ENCODE peak calls at places on chromosomes 11 and 22, in six cellular contexts. N, M, Y, S, G and L are unnamed samples. For H3K4me1 and H3K9me3, the result is how much of the 10 kb centered on the place peaks cover.

GRCh38 chr11:73139476-73140198 is 2.5 kb downstream of the FCHSD2 start:
- DNase-seq in S (no peak), Y (no peak), M (no peak), G (no peak), N (peak), L (no peak)

GRCh38 chr11:64850979-64851567 is 6.6 kb upstream of the CDC42BPG start:
- DNase-seq in N (no peak), G (no peak), M (no peak), S (peak), Y (peak), L (peak)

GRCh38 chr22:19385221-19385906 is 46.2 kb downstream of the HIRA start:
- DNase-seq in S (no peak), G (no peak), N (no peak), Y (no peak), M (no peak), L (no peak)

GRCh38 chr11:103488021-103488420 is 378.8 kb downstream of the DYNC2H1 start:
- DNase-seq in S (no peak), M (no peak), Y (no peak), N (no peak), G (no peak), L (no peak)

GRCh38 chr11:96187779-96188624 is 155.0 kb downstream of the MAML2 start:
- DNase-seq in M (peak), G (no peak), S (no peak), N (peak), Y (no peak), L (no peak)

GRCh38 chr11:124884340-124884739 is 13.3 kb downstream of the ROBO4 start:
- DNase-seq in Y (no peak), G (no peak), S (no peak), M (no peak), N (no peak), L (no peak)

GRCh38 chr11:128530119-128531091 is 57.0 kb downstream of the ETS1 start:
- DNase-seq in Y (no peak), M (no peak), G (no peak), S (no peak), N (peak), L (no peak)

GRCh38 chr11:123193742-123194141 is 1.3 kb downstream of the CLMP start:
- DNase-seq in N (no peak), S (no peak), G (no peak), Y (no peak), M (no peak), L (no peak)

GRCh38 chr11:980438-981365 is 55.0 kb downstream of the AP2A2 start:
- DNase-seq in S (no peak), Y (no peak), N (no peak), G (no peak), M (no peak), L (no peak)

GRCh38 chr11:70182266-70182665 is 20.8 kb upstream of the FADD start:
- DNase-seq in G (no peak), Y (no peak), S (no peak), M (no peak), N (no peak), L (no peak)
- H3K4me1 ChIP-seq in G (under half), Y (under half), S (under half), M (under half), N (under half), L (under half)

DNA sequence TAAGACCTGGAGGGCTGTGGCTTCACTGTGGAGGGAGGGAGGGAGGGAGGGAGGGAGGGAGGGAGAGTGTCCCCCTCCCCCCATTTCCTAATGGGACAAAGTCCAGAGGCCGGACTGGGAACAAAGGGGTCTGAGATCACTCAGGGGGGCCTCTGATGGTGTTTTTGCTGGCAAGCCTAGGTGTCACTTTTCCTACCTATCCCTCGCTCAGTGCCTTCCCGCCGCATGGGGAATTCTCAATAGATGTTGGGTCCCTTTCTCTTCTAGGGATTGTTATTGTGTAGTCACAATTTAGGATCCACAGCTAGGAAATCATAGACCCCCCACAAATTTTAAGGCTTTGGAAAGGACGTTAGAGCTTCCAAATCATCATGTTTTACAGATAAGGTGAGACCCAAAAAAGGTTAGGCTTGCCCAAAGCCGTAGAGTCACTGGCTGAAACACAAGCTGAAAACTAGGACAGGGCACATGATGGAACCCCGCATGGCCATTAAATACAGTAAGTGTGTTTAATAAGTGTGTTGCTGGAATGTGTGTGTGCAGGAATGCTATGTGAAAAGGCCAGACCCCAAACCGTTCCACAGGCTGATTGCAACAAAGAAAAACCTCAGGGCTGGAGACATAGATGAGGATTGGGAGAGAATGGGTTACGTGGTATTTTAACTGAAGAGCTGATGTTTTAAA is 4.8 kb upstream of the FTH1 start:
- DNase-seq in G (peak), M (no peak), N (peak), S (no peak), Y (no peak), L (no peak)
- H3K4me3 ChIP-seq in G (no peak), M (no peak), N (no peak), S (no peak), Y (no peak), L (no peak)

DNA sequence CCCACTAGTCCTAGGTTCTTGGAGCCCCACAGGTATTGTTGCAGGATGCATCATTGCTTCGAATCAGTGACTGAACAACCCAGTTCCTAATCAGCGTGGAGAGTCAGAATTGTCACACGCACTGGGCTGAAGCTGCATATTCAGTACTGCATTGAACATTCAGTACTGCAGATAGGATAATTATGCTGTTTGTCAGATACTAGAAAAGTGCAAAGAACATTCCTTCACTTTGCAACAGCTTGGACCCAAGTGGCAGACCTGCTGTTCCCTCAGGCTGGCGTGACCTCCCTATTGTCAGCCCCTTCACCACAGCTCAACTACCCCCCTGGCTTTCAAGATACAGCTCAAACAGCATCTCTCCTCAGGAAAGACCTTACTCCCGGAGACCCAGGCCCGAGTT is 27.6 kb downstream of the NF2 start:
- DNase-seq in G (no peak), N (no peak), M (no peak), S (no peak), Y (no peak), L (no peak)
- H3K9me3 ChIP-seq in G (under half), N (under half), M (under half), S (under half), Y (under half), L (under half)

GRCh38 chr11:36389811-36390210 is 93.7 kb downstream of the PRR5L start:
- DNase-seq in Y (no peak), S (no peak), G (no peak), M (no peak), N (no peak), L (no peak)
- H3K4me1 ChIP-seq in Y (under half), S (under half), G (under half), M (under half), N (under half), L (under half)

GRCh38 chr11:133953571-133953970 is 3.2 kb downstream of the IGSF9B start:
- DNase-seq in G (no peak), N (no peak), Y (no peak), S (no peak), M (no peak), L (no peak)

GRCh38 chr11:133953999-133954398 is 2.8 kb downstream of the IGSF9B start:
- DNase-seq in G (no peak), S (no peak), Y (no peak), N (no peak), M (no peak), L (no peak)

GRCh38 chr11:133956650-133957633 is at the start of gene IGSF9B:
- DNase-seq in G (peak), N (peak), M (peak), Y (peak), S (peak), L (peak)

GRCh38 chr11:133955945-133956421 is 785 bp downstream of the IGSF9B start:
- DNase-seq in M (no peak), N (no peak), G (no peak), S (no peak), Y (no peak), L (no peak)

GRCh38 chr11:133955091-133955846 is 1.5 kb downstream of the IGSF9B start:
- DNase-seq in G (no peak), Y (peak), M (no peak), N (no peak), S (no peak), L (no peak)
- H3K4me3 ChIP-seq in G (no peak), Y (peak), M (no peak), N (peak), S (no peak), L (peak)

GRCh38 chr11:115848080-115848479 is 343.9 kb upstream of the CADM1 start:
- DNase-seq in G (no peak), Y (no peak), N (no peak), M (peak), S (no peak), L (no peak)

GRCh38 chr11:115845872-115846271 is 341.7 kb upstream of the CADM1 start:
- DNase-seq in Y (no peak), G (no peak), N (no peak), M (no peak), S (no peak), L (no peak)

GRCh38 chr11:115843116-115843515 is 338.9 kb upstream of the CADM1 start:
- DNase-seq in M (no peak), G (no peak), Y (no peak), N (no peak), S (no peak), L (no peak)

GRCh38 chr11:115843685-115844084 is 339.5 kb upstream of the CADM1 start:
- DNase-seq in G (no peak), N (no peak), M (no peak), Y (no peak), S (no peak), L (no peak)

DNA sequence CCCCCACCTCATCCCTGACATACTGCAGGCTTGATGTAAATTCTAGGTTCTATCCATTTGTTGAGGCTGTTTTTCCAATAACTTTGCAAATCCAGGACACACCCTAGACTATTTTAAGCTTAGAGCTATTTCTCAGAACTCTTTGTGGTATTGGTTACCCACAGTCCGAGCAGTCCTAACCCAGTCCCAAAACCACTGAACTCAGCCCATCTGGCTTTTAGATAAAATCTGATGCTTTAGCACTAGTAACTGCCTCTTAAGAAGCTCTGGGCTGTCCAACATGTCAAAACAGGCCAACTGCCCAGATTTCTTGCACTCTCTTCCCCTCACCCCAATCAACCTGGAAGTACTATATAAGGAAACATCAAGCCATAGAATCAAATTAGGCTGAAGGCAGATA is 344.4 kb upstream of the CADM1 start:
- DNase-seq in Y (no peak), M (no peak), N (no peak), S (no peak), G (no peak), L (no peak)
- H3K9me3 ChIP-seq in Y (under half), M (under half), N (under half), S (under half), G (under half), L (under half)

GRCh38 chr11:118633319-118633690 is 25.9 kb downstream of the PHLDB1 start:
- DNase-seq in N (no peak), G (no peak), Y (no peak), M (no peak), S (no peak), L (no peak)
- H3K4me1 ChIP-seq in N (under half), G (under half), Y (under half), M (under half), S (under half), L (under half)

GRCh38 chr11:116853461-116854073 is 16.1 kb upstream of the APOA1 start:
- DNase-seq in Y (peak), N (peak), S (peak), G (no peak), M (peak), L (peak)
- H3K4me3 ChIP-seq in Y (peak), N (no peak), S (no peak), G (no peak), M (no peak), L (peak)

GRCh38 chr22:43504068-43504467 is 92.3 kb downstream of the MPPED1 start:
- DNase-seq in Y (no peak), G (no peak), S (no peak), N (no peak), M (no peak), L (no peak)
- H3K9me3 ChIP-seq in Y (under half), G (under half), S (under half), N (under half), M (under half), L (under half)

GRCh38 chr11:35587972-35588371 is 30.3 kb upstream of the FJX1 start:
- DNase-seq in S (no peak), M (no peak), N (no peak), Y (no peak), G (no peak), L (no peak)
- H3K4me1 ChIP-seq in S (under half), M (under half), N (under half), Y (under half), G (under half), L (under half)